ENCODE peak calls at places on chromosomes 11 and 22, in seven cellular contexts. One of them, this sample, is unnamed.

GRCh38 chr11:117037279-117037951 is 60.8 kb downstream of the SIK3 start:
- DNase-seq in NCI-H69: peak
- DNase-seq in ureter: no peak
- DNase-seq in activated CD8-positive, alpha-beta memory T cell treated with anti-CD3 and anti-CD28 coated beads for 48 hours: no peak
- DNase-seq in GF-D8: no peak
- DNase-seq in H1: no peak
- DNase-seq in KBM-7: no peak
- DNase-seq in this sample: no peak

GRCh38 chr22:46661221-46661851 is 41.1 kb downstream of the GRAMD4 start:
- DNase-seq in GF-D8: no peak
- DNase-seq in H1: no peak
- DNase-seq in activated CD8-positive, alpha-beta memory T cell treated with anti-CD3 and anti-CD28 coated beads for 48 hours: no peak
- DNase-seq in ureter: no peak
- DNase-seq in NCI-H69: peak
- DNase-seq in KBM-7: no peak
- DNase-seq in this sample: no peak

GRCh38 chr22:41256254-41256897 is 15.6 kb upstream of the CHADL start:
- DNase-seq in NCI-H69: peak
- DNase-seq in GF-D8: no peak
- DNase-seq in H1: no peak
- DNase-seq in activated CD8-positive, alpha-beta memory T cell treated with anti-CD3 and anti-CD28 coated beads for 48 hours: no peak
- DNase-seq in KBM-7: no peak
- DNase-seq in ureter: no peak
- DNase-seq in this sample: no peak

GRCh38 chr11:125443767-125444311 is 52.2 kb downstream of the FEZ1 start:
- DNase-seq in ureter: no peak
- DNase-seq in activated CD8-positive, alpha-beta memory T cell treated with anti-CD3 and anti-CD28 coated beads for 48 hours: no peak
- DNase-seq in GF-D8: no peak
- DNase-seq in H1: no peak
- DNase-seq in KBM-7: no peak
- DNase-seq in NCI-H69: no peak
- DNase-seq in this sample: no peak

GRCh38 chr22:48410536-48410935 is 1417.1 kb downstream of the BRD1 start:
- DNase-seq in activated CD8-positive, alpha-beta memory T cell treated with anti-CD3 and anti-CD28 coated beads for 48 hours: no peak
- DNase-seq in NCI-H69: no peak
- DNase-seq in ureter: no peak
- DNase-seq in KBM-7: no peak
- DNase-seq in GF-D8: no peak
- DNase-seq in H1: peak
- DNase-seq in this sample: no peak

GRCh38 chr11:19646921-19647320 is 65.7 kb upstream of the NAV2 start:
- DNase-seq in activated CD8-positive, alpha-beta memory T cell treated with anti-CD3 and anti-CD28 coated beads for 48 hours: no peak
- DNase-seq in KBM-7: no peak
- DNase-seq in GF-D8: no peak
- DNase-seq in H1: no peak
- DNase-seq in ureter: peak
- DNase-seq in NCI-H69: no peak
- DNase-seq in this sample: no peak

GRCh38 chr11:117230286-117230961 is 1.4 kb downstream of the PCSK7 start:
- DNase-seq in KBM-7: no peak
- DNase-seq in H1: no peak
- DNase-seq in ureter: no peak
- DNase-seq in NCI-H69: no peak
- DNase-seq in activated CD8-positive, alpha-beta memory T cell treated with anti-CD3 and anti-CD28 coated beads for 48 hours: peak
- DNase-seq in GF-D8: no peak
- DNase-seq in this sample: no peak

GRCh38 chr22:33271390-33272161 is 213.4 kb upstream of the SYN3 start:
- DNase-seq in ureter: peak
- DNase-seq in GF-D8: no peak
- DNase-seq in H1: no peak
- DNase-seq in NCI-H69: no peak
- DNase-seq in activated CD8-positive, alpha-beta memory T cell treated with anti-CD3 and anti-CD28 coated beads for 48 hours: no peak
- DNase-seq in KBM-7: no peak
- DNase-seq in this sample: no peak

GRCh38 chr22:26229910-26230309 is 60.6 kb downstream of the SEZ6L start:
- DNase-seq in GF-D8: no peak
- DNase-seq in ureter: no peak
- DNase-seq in activated CD8-positive, alpha-beta memory T cell treated with anti-CD3 and anti-CD28 coated beads for 48 hours: no peak
- DNase-seq in H1: no peak
- DNase-seq in KBM-7: no peak
- DNase-seq in NCI-H69: no peak
- DNase-seq in this sample: no peak

GRCh38 chr22:36963302-36963701 is 49.9 kb downstream of the CSF2RB start:
- DNase-seq in activated CD8-positive, alpha-beta memory T cell treated with anti-CD3 and anti-CD28 coated beads for 48 hours: no peak
- DNase-seq in KBM-7: no peak
- DNase-seq in NCI-H69: no peak
- DNase-seq in GF-D8: peak
- DNase-seq in H1: no peak
- DNase-seq in ureter: no peak
- DNase-seq in this sample: no peak

GRCh38 chr11:125062931-125063428 is at the start of gene SLC37A2:
- DNase-seq in activated CD8-positive, alpha-beta memory T cell treated with anti-CD3 and anti-CD28 coated beads for 48 hours: peak
- DNase-seq in KBM-7: peak
- DNase-seq in GF-D8: peak
- DNase-seq in ureter: peak
- DNase-seq in H1: no peak
- DNase-seq in NCI-H69: peak
- DNase-seq in this sample: no peak

GRCh38 chr22:30312053-30312452 is 14.7 kb downstream of the TBC1D10A start:
- DNase-seq in NCI-H69: peak
- DNase-seq in H1: no peak
- DNase-seq in KBM-7: no peak
- DNase-seq in activated CD8-positive, alpha-beta memory T cell treated with anti-CD3 and anti-CD28 coated beads for 48 hours: no peak
- DNase-seq in GF-D8: no peak
- DNase-seq in ureter: no peak
- DNase-seq in this sample: no peak

GRCh38 chr22:29079218-29079901 is 6.5 kb downstream of the KREMEN1 start:
- DNase-seq in KBM-7: no peak
- DNase-seq in NCI-H69: peak
- DNase-seq in activated CD8-positive, alpha-beta memory T cell treated with anti-CD3 and anti-CD28 coated beads for 48 hours: no peak
- DNase-seq in H1: no peak
- DNase-seq in GF-D8: no peak
- DNase-seq in ureter: no peak
- DNase-seq in this sample: no peak

GRCh38 chr11:83971063-83971462 is 684.9 kb upstream of the CCDC90B start:
- DNase-seq in ureter: no peak
- DNase-seq in GF-D8: no peak
- DNase-seq in activated CD8-positive, alpha-beta memory T cell treated with anti-CD3 and anti-CD28 coated beads for 48 hours: no peak
- DNase-seq in NCI-H69: peak
- DNase-seq in KBM-7: no peak
- DNase-seq in H1: no peak
- DNase-seq in this sample: no peak

GRCh38 chr11:47156333-47156732 is 20.3 kb downstream of the ARFGAP2 start:
- DNase-seq in activated CD8-positive, alpha-beta memory T cell treated with anti-CD3 and anti-CD28 coated beads for 48 hours: no peak
- DNase-seq in GF-D8: no peak
- DNase-seq in H1: no peak
- DNase-seq in KBM-7: no peak
- DNase-seq in NCI-H69: peak
- DNase-seq in ureter: no peak
- DNase-seq in this sample: no peak

GRCh38 chr11:84886344-84886743 is 740.8 kb downstream of the DLG2 start:
- DNase-seq in activated CD8-positive, alpha-beta memory T cell treated with anti-CD3 and anti-CD28 coated beads for 48 hours: no peak
- DNase-seq in GF-D8: no peak
- DNase-seq in ureter: no peak
- DNase-seq in H1: no peak
- DNase-seq in NCI-H69: no peak
- DNase-seq in KBM-7: no peak
- DNase-seq in this sample: no peak

GRCh38 chr22:32583921-32584335 is 109.3 kb downstream of the FBXO7 start:
- DNase-seq in ureter: no peak
- DNase-seq in H1: no peak
- DNase-seq in NCI-H69: no peak
- DNase-seq in GF-D8: no peak
- DNase-seq in KBM-7: no peak
- DNase-seq in activated CD8-positive, alpha-beta memory T cell treated with anti-CD3 and anti-CD28 coated beads for 48 hours: no peak
- DNase-seq in this sample: no peak

GRCh38 chr11:2523821-2524391 is 79.1 kb downstream of the KCNQ1 start:
- DNase-seq in NCI-H69: no peak
- DNase-seq in KBM-7: no peak
- DNase-seq in ureter: peak
- DNase-seq in H1: no peak
- DNase-seq in GF-D8: no peak
- DNase-seq in activated CD8-positive, alpha-beta memory T cell treated with anti-CD3 and anti-CD28 coated beads for 48 hours: no peak
- DNase-seq in this sample: peak

GRCh38 chr11:106127604-106128003 is 50.1 kb downstream of the AASDHPPT start:
- DNase-seq in KBM-7: no peak
- DNase-seq in NCI-H69: no peak
- DNase-seq in ureter: no peak
- DNase-seq in GF-D8: no peak
- DNase-seq in H1: no peak
- DNase-seq in activated CD8-positive, alpha-beta memory T cell treated with anti-CD3 and anti-CD28 coated beads for 48 hours: no peak
- DNase-seq in this sample: no peak

GRCh38 chr11:110093407-110094297 is 460 bp downstream of the ZC3H12C start:
- DNase-seq in NCI-H69: peak
- DNase-seq in H1: peak
- DNase-seq in KBM-7: peak
- DNase-seq in ureter: peak
- DNase-seq in GF-D8: no peak
- DNase-seq in activated CD8-positive, alpha-beta memory T cell treated with anti-CD3 and anti-CD28 coated beads for 48 hours: peak
- DNase-seq in this sample: peak

GRCh38 chr11:100560606-100561005 is 126.5 kb upstream of the ARHGAP42 start:
- DNase-seq in H1: no peak
- DNase-seq in activated CD8-positive, alpha-beta memory T cell treated with anti-CD3 and anti-CD28 coated beads for 48 hours: no peak
- DNase-seq in KBM-7: no peak
- DNase-seq in ureter: no peak
- DNase-seq in NCI-H69: no peak
- DNase-seq in GF-D8: no peak
- DNase-seq in this sample: no peak

GRCh38 chr11:44327730-44328691 is 18.1 kb upstream of the ALX4 start:
- DNase-seq in NCI-H69: peak
- DNase-seq in GF-D8: no peak
- DNase-seq in ureter: no peak
- DNase-seq in activated CD8-positive, alpha-beta memory T cell treated with anti-CD3 and anti-CD28 coated beads for 48 hours: no peak
- DNase-seq in H1: no peak
- DNase-seq in KBM-7: no peak
- DNase-seq in this sample: no peak

GRCh38 chr11:44324222-44324621 is 14.3 kb upstream of the ALX4 start:
- DNase-seq in activated CD8-positive, alpha-beta memory T cell treated with anti-CD3 and anti-CD28 coated beads for 48 hours: no peak
- DNase-seq in NCI-H69: no peak
- DNase-seq in KBM-7: no peak
- DNase-seq in H1: no peak
- DNase-seq in ureter: no peak
- DNase-seq in GF-D8: no peak
- DNase-seq in this sample: no peak

GRCh38 chr11:35364101-35364780 is 55.1 kb downstream of the SLC1A2 start:
- DNase-seq in H1: no peak
- DNase-seq in activated CD8-positive, alpha-beta memory T cell treated with anti-CD3 and anti-CD28 coated beads for 48 hours: no peak
- DNase-seq in NCI-H69: peak
- DNase-seq in ureter: peak
- DNase-seq in GF-D8: no peak
- DNase-seq in KBM-7: no peak
- DNase-seq in this sample: no peak

GRCh38 chr11:15472405-15472799 is 357.7 kb downstream of the INSC start:
- DNase-seq in ureter: no peak
- DNase-seq in KBM-7: no peak
- DNase-seq in H1: no peak
- DNase-seq in activated CD8-positive, alpha-beta memory T cell treated with anti-CD3 and anti-CD28 coated beads for 48 hours: no peak
- DNase-seq in NCI-H69: no peak
- DNase-seq in GF-D8: no peak
- DNase-seq in this sample: no peak

GRCh38 chr11:76579047-76579751 is 91.3 kb downstream of the LRRC32 start:
- DNase-seq in activated CD8-positive, alpha-beta memory T cell treated with anti-CD3 and anti-CD28 coated beads for 48 hours: no peak
- DNase-seq in NCI-H69: peak
- DNase-seq in ureter: no peak
- DNase-seq in KBM-7: no peak
- DNase-seq in GF-D8: no peak
- DNase-seq in H1: peak
- DNase-seq in this sample: no peak

GRCh38 chr22:22127100-22127499 is 117.5 kb upstream of the VPREB1 start:
- DNase-seq in H1: no peak
- DNase-seq in activated CD8-positive, alpha-beta memory T cell treated with anti-CD3 and anti-CD28 coated beads for 48 hours: no peak
- DNase-seq in KBM-7: no peak
- DNase-seq in ureter: no peak
- DNase-seq in NCI-H69: no peak
- DNase-seq in GF-D8: no peak
- DNase-seq in this sample: no peak